ENCODE peak calls at places on chromosomes 13 and 19, in seven cellular contexts. U is NCI-H1417; O is CD8-positive, alpha-beta T cell; Z is mesenchymal stem cell; H is lung; K is neural progenitor cell; I is heart right ventricle. M is an unnamed sample.

GRCh38 chr13:44373601-44374347 is at the start of gene SERP2:
- DNase-seq in U (no peak), O (no peak), Z (no peak), H (no peak), K (peak; percentile 84), I (peak; percentile 46), M (peak; percentile 11)

GRCh38 chr19:1211494-1212234 is 6.1 kb downstream of the STK11 start:
- DNase-seq in U (no peak), O (no peak), Z (no peak), H (no peak), K (peak; percentile 64), I (no peak), M (no peak)

GRCh38 chr13:107043016-107043957 is 475.4 kb upstream of the ARGLU1 start:
- DNase-seq in U (no peak), O (no peak), Z (no peak), H (no peak), K (no peak), I (no peak), M (peak; percentile 80)

GRCh38 chr13:110306960-110307696 is at the start of the genes COL4A1 and COL4A2:
- DNase-seq in U (no peak), O (no peak), Z (peak; percentile 84), H (peak; percentile 51), K (peak; percentile 91), I (peak; percentile 86), M (peak; percentile 71)

GRCh38 chr19:16771618-16772017 is 52.0 kb downstream of the NWD1 start:
- DNase-seq in U (peak; percentile 64), O (peak; percentile 65), Z (peak; percentile 79), H (peak; percentile 80), K (peak; percentile 92), I (peak; percentile 50), M (peak; percentile 73)

GRCh38 chr13:100176781-100177389 is 88.0 kb downstream of the PCCA start:
- DNase-seq in U (peak; percentile 49), O (no peak), Z (peak; percentile 10), H (no peak), K (peak; percentile 30), I (no peak), M (peak; percentile 18)

GRCh38 chr13:88068975-88069374 is 397.8 kb downstream of the SLITRK5 start:
- DNase-seq in U (peak; percentile 23), O (no peak), Z (no peak), H (no peak), K (peak; percentile 61), I (no peak), M (no peak)

GRCh38 chr19:1318678-1319471 is 33.2 kb downstream of the EFNA2 start:
- DNase-seq in U (no peak), O (no peak), Z (no peak), H (no peak), K (peak; percentile 76), I (no peak), M (no peak)

GRCh38 chr13:94886191-94886590 is 173.8 kb upstream of the SOX21 start:
- DNase-seq in U (no peak), O (no peak), Z (peak; percentile 59), H (no peak), K (peak; percentile 5), I (no peak), M (peak; percentile 70)

GRCh38 chr19:5147074-5147970 is 178.4 kb downstream of the KDM4B start:
- DNase-seq in U (no peak), O (no peak), Z (no peak), H (no peak), K (no peak), I (no peak), M (no peak)

GRCh38 chr13:110472904-110473563 is 88.5 kb downstream of the RAB20 start:
- DNase-seq in U (no peak), O (no peak), Z (no peak), H (no peak), K (no peak), I (no peak), M (no peak)

GRCh38 chr19:3054972-3055740 is 7.1 kb downstream of the TLE5 start:
- DNase-seq in U (no peak), O (no peak), Z (no peak), H (no peak), K (no peak), I (no peak), M (no peak)

GRCh38 chr19:29616541-29616940 is 10.5 kb downstream of the POP4 start:
- DNase-seq in U (no peak), O (no peak), Z (no peak), H (no peak), K (no peak), I (no peak), M (no peak)

GRCh38 chr19:45087531-45087930 is 5.4 kb upstream of the PPP1R37 start:
- DNase-seq in U (no peak), O (peak; percentile 42), Z (no peak), H (no peak), K (no peak), I (no peak), M (no peak)

GRCh38 chr19:43675269-43675879 is 5.4 kb upstream of the PLAUR start:
- DNase-seq in U (no peak), O (no peak), Z (peak; percentile 19), H (peak; percentile 58), K (no peak), I (no peak), M (peak; percentile 30)

GRCh38 chr19:10431943-10432735 is 11.8 kb downstream of the PDE4A start:
- DNase-seq in U (no peak), O (no peak), Z (peak; percentile 66), H (peak; percentile 62), K (peak; percentile 73), I (peak; percentile 82), M (peak; percentile 47)

GRCh38 chr19:17726136-17726741 is 7.0 kb downstream of the MAP1S start:
- DNase-seq in U (no peak), O (no peak), Z (no peak), H (no peak), K (no peak), I (no peak), M (no peak)

GRCh38 chr13:47672245-47672975 is 328.7 kb downstream of the SUCLA2 start:
- DNase-seq in U (no peak), O (no peak), Z (peak; percentile 19), H (no peak), K (no peak), I (no peak), M (peak; percentile 65)

GRCh38 chr19:1240925-1241324 is 626 bp upstream of the ATP5F1D start:
- DNase-seq in U (no peak), O (no peak), Z (no peak), H (no peak), K (no peak), I (no peak), M (no peak)

GRCh38 chr13:99522288-99522687 is 21.0 kb downstream of the TM9SF2 start:
- DNase-seq in U (no peak), O (no peak), Z (no peak), H (no peak), K (no peak), I (no peak), M (peak; percentile 81)

M was measured in AG10803.